ENCODE peak calls at places on chromosomes 16 and 17, in five cellular contexts. H is lower leg skin, W is heart left ventricle, Q is AG09309, K is H1. O is an unnamed sample.

GRCh38 chr17:8152981-8153549 is 861 bp upstream of the PER1 start:
- DNase-seq in K (no peak), W (no peak), H (peak), Q (no peak), O (no peak)

GRCh38 chr16:27366687-27367462 is 35.1 kb upstream of the IL21R start:
- DNase-seq in W (no peak), H (no peak), Q (no peak), K (no peak), O (no peak)

GRCh38 chr17:69179227-69179952 is 37.7 kb upstream of the ABCA6 start:
- DNase-seq in H (no peak), K (no peak), Q (peak), W (no peak), O (no peak)

GRCh38 chr16:3020247-3020603 is at the start of gene TNFRSF12A:
- DNase-seq in W (peak), Q (no peak), K (no peak), H (peak), O (no peak)

GRCh38 chr16:86625821-86626220 is 47.5 kb downstream of the FOXL1 start:
- DNase-seq in Q (no peak), H (peak), K (no peak), W (no peak), O (no peak)

GRCh38 chr17:55710829-55711496 is 11.7 kb downstream of the TMEM100 start:
- DNase-seq in Q (no peak), K (no peak), W (no peak), H (no peak), O (no peak)

GRCh38 chr16:64455275-64455674 is 666.6 kb downstream of the CDH11 start:
- DNase-seq in W (no peak), Q (no peak), H (no peak), K (no peak), O (no peak)

GRCh38 chr16:11963706-11964105 is 1.3 kb upstream of the TNFRSF17 start:
- DNase-seq in K (no peak), Q (no peak), H (peak), W (no peak), O (no peak)

GRCh38 chr17:73907601-73907910 is 263.3 kb upstream of the SDK2 start:
- DNase-seq in K (no peak), H (no peak), Q (no peak), W (no peak), O (no peak)

GRCh38 chr16:68400083-68400923 is 48.0 kb downstream of the SMPD3 start:
- DNase-seq in K (no peak), Q (no peak), W (no peak), H (no peak), O (no peak)

GRCh38 chr16:75192606-75193264 is 14.2 kb downstream of the CTRB2 start:
- DNase-seq in H (peak), K (no peak), W (no peak), Q (no peak), O (no peak)

GRCh38 chr16:54493594-54493993 is 207.0 kb upstream of the IRX3 start:
- DNase-seq in W (no peak), K (no peak), Q (no peak), H (no peak), O (no peak)

GRCh38 chr17:17792551-17793377 is 44.0 kb downstream of the SREBF1 start:
- DNase-seq in Q (no peak), H (no peak), K (no peak), W (no peak), O (no peak)

GRCh38 chr16:84898447-84898846 is 78.7 kb downstream of the CRISPLD2 start:
- DNase-seq in Q (no peak), W (no peak), H (no peak), K (no peak), O (no peak)

GRCh38 chr16:85615852-85616607 is 2.9 kb downstream of the GSE1 start:
- DNase-seq in Q (no peak), W (peak), K (no peak), H (peak), O (no peak)

GRCh38 chr16:23595246-23595950 is 718 bp downstream of the NDUFAB1 start:
- DNase-seq in H (no peak), W (no peak), K (no peak), Q (no peak), O (no peak)

GRCh38 chr16:51388516-51388951 is 237.5 kb upstream of the SALL1 start:
- DNase-seq in W (no peak), H (no peak), Q (no peak), K (no peak), O (no peak)

GRCh38 chr17:40474419-40475002 is 26.9 kb downstream of the TNS4 start:
- DNase-seq in Q (no peak), H (no peak), W (no peak), K (no peak), O (no peak)

GRCh38 chr16:397135-397661 is at the start of gene NME4:
- DNase-seq in K (no peak), W (no peak), H (no peak), Q (no peak), O (no peak)

GRCh38 chr17:37546242-37546641 is 56.6 kb downstream of the DUSP14 start:
- DNase-seq in K (no peak), W (no peak), H (no peak), Q (no peak), O (no peak)

GRCh38 chr16:85602831-85603755 is 10.0 kb upstream of the GSE1 start:
- DNase-seq in Q (no peak), H (no peak), W (no peak), K (no peak), O (no peak)

GRCh38 chr16:78705694-78706093 is 606.2 kb downstream of the WWOX start:
- DNase-seq in Q (no peak), W (no peak), K (no peak), H (no peak), O (no peak)

GRCh38 chr17:60127068-60128064 is 22.4 kb upstream of the CA4 start:
- DNase-seq in W (no peak), H (peak), Q (no peak), K (no peak), O (peak)

GRCh38 chr16:59459811-59460210 is 725.7 kb upstream of the GOT2 start:
- DNase-seq in Q (no peak), K (no peak), H (no peak), W (no peak), O (no peak)

GRCh38 chr17:5864910-5865657 is 205.1 kb upstream of the WSCD1 start:
- DNase-seq in K (no peak), H (no peak), W (no peak), Q (no peak), O (peak)

GRCh38 chr16:67546761-67547422 is 15.4 kb upstream of the CTCF start:
- DNase-seq in W (peak), H (peak), K (peak), Q (no peak), O (no peak)

GRCh38 chr16:76787394-76787793 is 403.6 kb upstream of the MON1B start:
- DNase-seq in Q (no peak), K (no peak), W (no peak), H (no peak), O (no peak)

GRCh38 chr17:9842057-9842758 is 16.5 kb downstream of the GLP2R start:
- DNase-seq in H (peak), Q (no peak), K (no peak), W (peak), O (peak)

GRCh38 chr17:16931318-16932060 is 40.4 kb downstream of the TNFRSF13B start:
- DNase-seq in W (no peak), Q (no peak), K (no peak), H (no peak), O (no peak)

GRCh38 chr17:9906616-9907015 is 1.5 kb upstream of the RCVRN start:
- DNase-seq in W (no peak), K (no peak), Q (no peak), H (no peak), O (no peak)

GRCh38 chr17:56960596-56961538 is at the start of gene COIL:
- DNase-seq in K (peak), Q (peak), W (peak), H (peak), O (no peak)

GRCh38 chr17:43839670-43840101 is 6.7 kb upstream of the MPP3 start:
- DNase-seq in Q (no peak), W (no peak), H (no peak), K (no peak), O (no peak)

GRCh38 chr17:18187226-18187625 is 3.6 kb downstream of the ALKBH5 start:
- DNase-seq in H (no peak), W (no peak), K (no peak), Q (no peak), O (no peak)

GRCh38 chr17:63774141-63774981 is at the start of gene DDX42:
- DNase-seq in K (no peak), H (peak), Q (no peak), W (peak), O (no peak)
- TF ChIP-seq CTCF in K (peak), H (no peak), Q (no peak), W (peak), O (no peak)

GRCh38 chr16:31093132-31093703 is 1.4 kb downstream of the VKORC1 start:
- DNase-seq in Q (no peak), H (no peak), K (no peak), W (peak), O (no peak)
- H3K4me3 ChIP-seq in Q (peak), H (peak), K (peak), W (peak), O (peak)

GRCh38 chr17:81015135-81015534 is 19.8 kb upstream of the BAIAP2 start:
- DNase-seq in Q (no peak), K (no peak), H (no peak), W (no peak), O (no peak)

GRCh38 chr17:81013642-81014041 is 21.3 kb upstream of the BAIAP2 start:
- DNase-seq in Q (no peak), K (no peak), H (no peak), W (no peak), O (no peak)

GRCh38 chr17:81011951-81012350 is 20.3 kb downstream of the CHMP6 start:
- DNase-seq in H (no peak), Q (no peak), K (no peak), W (no peak), O (no peak)

GRCh38 chr17:81010935-81011334 is 19.3 kb downstream of the CHMP6 start:
- DNase-seq in Q (no peak), K (no peak), W (no peak), H (no peak), O (no peak)

GRCh38 chr17:81012574-81013447 is 21.2 kb downstream of the CHMP6 start:
- DNase-seq in H (no peak), Q (no peak), W (no peak), K (no peak), O (no peak)
- TF ChIP-seq CTCF in H (no peak), Q (no peak), W (no peak), K (no peak), O (no peak)

GRCh38 chr16:57479422-57480126 is 6.7 kb downstream of the DOK4 start:
- DNase-seq in H (no peak), Q (no peak), K (peak), W (peak), O (no peak)
- H3K4me3 ChIP-seq in H (no peak), Q (peak), K (peak), W (peak), O (peak)

DNA sequence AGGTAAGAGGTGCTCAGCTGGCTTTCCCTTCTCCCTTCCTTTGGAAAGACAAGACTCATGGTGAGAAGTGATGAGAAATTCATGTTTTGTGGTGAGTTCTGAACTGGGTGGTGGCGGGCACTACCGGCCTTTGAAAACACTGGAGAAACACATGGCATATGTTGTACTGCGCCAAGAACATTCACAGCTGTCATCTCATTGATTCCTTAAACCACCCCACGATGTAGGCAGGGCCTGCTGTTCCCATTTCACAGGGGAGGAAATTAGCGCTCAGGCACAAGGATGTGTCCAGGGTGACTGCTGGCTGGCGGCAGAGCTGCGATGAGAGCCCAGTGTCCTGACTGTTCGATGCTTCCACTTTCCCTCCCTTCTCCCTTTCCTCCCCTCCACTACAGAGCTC is 1.6 kb upstream of the DOC2B start:
- DNase-seq in Q (no peak), H (no peak), W (no peak), K (no peak), O (no peak)
- TF ChIP-seq CTCF in Q (no peak), H (no peak), W (no peak), K (no peak), O (no peak)

GRCh38 chr17:65058151-65058550 is 1.6 kb upstream of the GNA13 start:
- DNase-seq in W (no peak), H (no peak), K (no peak), Q (no peak), O (no peak)

GRCh38 chr17:65055708-65056638 is 567 bp downstream of the GNA13 start:
- DNase-seq in W (peak), K (no peak), H (peak), Q (no peak), O (peak)

GRCh38 chr17:65055280-65055707 is 1.2 kb downstream of the GNA13 start:
- DNase-seq in K (no peak), Q (no peak), H (no peak), W (no peak), O (no peak)

GRCh38 chr17:65058615-65059014 is 2.1 kb upstream of the GNA13 start:
- DNase-seq in Q (no peak), K (no peak), W (no peak), H (no peak), O (no peak)

GRCh38 chr17:65057520-65058075 is 1.1 kb upstream of the GNA13 start:
- DNase-seq in Q (no peak), H (peak), K (no peak), W (peak), O (no peak)
- H3K4me3 ChIP-seq in Q (no peak), H (no peak), K (no peak), W (peak), O (peak)